ENCODE peak calls at places on chromosomes 4 and X, in four cellular contexts. X is breast epithelium, I is A549, N is stomach. Y is an unnamed sample.

GRCh38 chr4:9904976-9905587 is 116.2 kb downstream of the SLC2A9 start:
- DNase-seq in N (no peak), X (no peak), I (no peak), Y (peak; percentile 58)

GRCh38 chr4:71300964-71301363 is 37.9 kb upstream of the SLC4A4 start:
- DNase-seq in X (no peak), N (no peak), I (no peak), Y (peak; percentile 33)

GRCh38 chrX:56762707-56763555 is 33.9 kb downstream of the NBDY start:
- DNase-seq in I (no peak), N (no peak), X (no peak), Y (no peak)

GRCh38 chrX:96982159-96982558 is 98.5 kb downstream of the RPA4 start:
- DNase-seq in N (no peak), X (no peak), I (no peak), Y (no peak)

GRCh38 chrX:102599950-102600579 is 750 bp downstream of the ARMCX5 start:
- DNase-seq in X (no peak), N (no peak), I (peak; percentile 5), Y (no peak)

GRCh38 chr4:20251061-20251795 is 477 bp upstream of the SLIT2 start:
- DNase-seq in I (no peak), X (no peak), N (no peak), Y (no peak)

GRCh38 chr4:55545133-55545532 is 1.6 kb downstream of the CLOCK start:
- DNase-seq in X (no peak), I (no peak), N (no peak), Y (no peak)

GRCh38 chrX:97016106-97016505 is 132.4 kb downstream of the RPA4 start:
- DNase-seq in I (no peak), N (no peak), X (no peak), Y (no peak)

GRCh38 chrX:24846551-24847170 is 152.9 kb downstream of the POLA1 start:
- DNase-seq in X (no peak), N (no peak), I (no peak), Y (no peak)

GRCh38 chr4:113822555-113823290 is 61.2 kb upstream of the CAMK2D start:
- DNase-seq in I (no peak), N (no peak), X (no peak), Y (no peak)

GRCh38 chr4:87174672-87175071 is 45.7 kb downstream of the KLHL8 start:
- DNase-seq in N (no peak), X (no peak), I (no peak), Y (no peak)

GRCh38 chr4:22842360-22842759 is 149.6 kb downstream of the GBA3 start:
- DNase-seq in N (no peak), X (no peak), I (no peak), Y (no peak)

GRCh38 chr4:117773067-117773946 is 261.0 kb upstream of the NDST3 start:
- DNase-seq in N (peak; percentile 42), X (no peak), I (no peak), Y (no peak)

GRCh38 chrX:96621811-96622210 is 62.8 kb upstream of the DIAPH2 start:
- DNase-seq in X (no peak), I (no peak), N (no peak), Y (no peak)

GRCh38 chrX:16524327-16524726 is 125.6 kb upstream of the S100G start:
- DNase-seq in I (no peak), X (no peak), N (no peak), Y (no peak)

GRCh38 chr4:146329042-146329716 is 114.8 kb downstream of the REELD1 start:
- DNase-seq in N (no peak), X (no peak), I (peak; percentile 9), Y (no peak)

GRCh38 chrX:120625366-120625765 is 4.5 kb downstream of the C1GALT1C1 start:
- DNase-seq in I (no peak), X (no peak), N (no peak), Y (no peak)

GRCh38 chr4:92600638-92601037 is 296.9 kb downstream of the GRID2 start:
- DNase-seq in N (no peak), I (no peak), X (no peak), Y (no peak)

GRCh38 chr4:145189981-145190380 is 9.6 kb upstream of the OTUD4 start:
- DNase-seq in X (no peak), N (no peak), I (no peak), Y (no peak)

GRCh38 chrX:77442728-77443127 is 4.5 kb upstream of the FGF16 start:
- DNase-seq in I (peak; percentile 34), N (no peak), X (no peak), Y (no peak)

GRCh38 chrX:154096140-154097002 is 1.1 kb downstream of the MECP2 start:
- DNase-seq in N (no peak), X (no peak), I (peak; percentile 7), Y (peak; percentile 35)

GRCh38 chrX:85544609-85545008 is 165.1 kb upstream of the POF1B start:
- DNase-seq in I (no peak), X (no peak), N (no peak), Y (no peak)

GRCh38 chr4:105966046-105966445 is 70.8 kb downstream of the NPNT start:
- DNase-seq in X (no peak), N (no peak), I (no peak), Y (no peak)

GRCh38 chr4:115119804-115120352 is 6.5 kb upstream of the NDST4 start:
- DNase-seq in I (no peak), X (no peak), N (no peak), Y (no peak)

GRCh38 chr4:72505314-72505744 is 63.7 kb downstream of the ADAMTS3 start:
- DNase-seq in X (no peak), I (peak; percentile 23), N (no peak), Y (no peak)

GRCh38 chr4:153318696-153319320 is 25.7 kb upstream of the MND1 start:
- DNase-seq in X (no peak), N (peak; percentile 31), I (peak; percentile 30), Y (no peak)

GRCh38 chr4:173807347-173807746 is 277.3 kb upstream of the HAND2 start:
- DNase-seq in I (no peak), N (no peak), X (no peak), Y (no peak)

GRCh38 chr4:35520059-35520458 is 724.3 kb downstream of the ARAP2 start:
- DNase-seq in I (peak; percentile 2), N (peak; percentile 36), X (no peak), Y (no peak)

GRCh38 chr4:148243837-148244236 is 198.4 kb downstream of the NR3C2 start:
- DNase-seq in X (no peak), N (no peak), I (no peak), Y (no peak)

GRCh38 chrX:41273638-41274037 is 60.3 kb upstream of the DDX3X start:
- DNase-seq in X (no peak), I (peak; percentile 23), N (no peak), Y (no peak)

GRCh38 chrX:41275661-41276609 is 58.0 kb upstream of the DDX3X start:
- DNase-seq in X (peak; percentile 64), I (peak; percentile 81), N (peak; percentile 62), Y (peak; percentile 56)

DNA sequence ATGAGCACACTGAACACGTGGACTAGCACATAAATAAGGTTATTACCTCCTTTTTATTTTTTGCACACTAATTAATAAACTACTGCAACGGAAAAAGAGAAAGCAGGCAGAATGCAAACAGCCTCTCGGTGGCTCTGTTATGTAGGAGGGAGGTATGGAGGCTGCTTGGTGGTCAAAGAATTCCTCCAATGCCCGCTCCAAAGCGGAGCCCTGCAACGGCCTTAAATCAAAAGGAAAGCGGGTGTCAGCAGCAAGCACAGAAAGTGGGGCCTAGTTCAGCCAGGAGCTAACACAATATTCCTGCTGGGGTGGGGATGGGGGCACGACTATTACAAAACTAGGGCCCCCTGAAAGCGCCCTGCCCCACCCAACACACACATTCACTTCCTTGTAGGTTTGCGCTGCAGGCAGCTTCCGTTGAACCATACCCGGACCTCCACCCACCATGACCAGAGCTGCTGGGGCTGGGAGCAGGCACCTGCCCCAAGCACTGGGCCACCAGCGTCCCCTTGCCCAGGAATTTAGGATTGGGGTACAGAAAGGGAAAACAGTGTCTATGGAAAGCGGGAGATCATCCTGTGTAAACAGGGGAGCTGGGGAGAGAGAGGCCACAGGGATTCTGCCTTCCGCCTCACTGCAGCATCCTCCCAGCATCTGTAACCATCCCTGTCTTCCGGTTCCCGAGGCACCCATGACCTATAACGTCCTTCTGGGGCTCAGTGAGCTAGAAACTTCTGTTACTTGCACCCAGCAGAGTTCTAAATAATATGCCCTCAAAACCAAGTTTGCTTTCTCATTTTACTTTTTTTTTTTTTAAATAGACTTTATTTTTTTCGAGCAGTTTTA is 57.1 kb upstream of the DDX3X start:
- DNase-seq in X (no peak), N (no peak), I (no peak), Y (no peak)
- TF ChIP-seq POLR2A in X (no peak), N (no peak), I (no peak), Y (no peak)

DNA sequence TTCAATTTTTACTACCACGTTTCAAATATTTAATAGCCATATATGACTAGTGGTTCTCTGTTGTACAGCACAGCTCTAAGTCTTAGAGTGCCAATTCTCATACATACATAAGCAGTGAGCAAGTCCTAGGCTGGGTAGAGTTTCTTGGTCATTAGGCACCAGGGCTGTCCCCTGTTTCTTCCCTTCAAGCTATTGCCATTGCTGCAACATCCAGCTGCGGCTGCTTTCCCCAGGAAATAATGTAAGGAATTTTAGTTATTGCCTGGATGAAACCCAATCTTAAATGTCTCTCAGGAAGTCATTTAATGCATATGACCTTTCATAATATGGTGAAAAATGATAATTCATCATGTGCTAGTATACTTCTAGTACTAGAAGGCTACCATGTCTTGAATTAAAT is 74.1 kb upstream of the PPP3CA start:
- DNase-seq in N (no peak), X (no peak), I (no peak), Y (no peak)
- H3K4me1 ChIP-seq in N (peaks cover 10% of the 10 kb centered on the region), X (no peaks in the 10 kb centered on the region), I (no peaks in the 10 kb centered on the region), Y (peaks cover 7% of the 10 kb centered on the region)

GRCh38 chr4:7779194-7779768 is 160.4 kb downstream of the AFAP1 start:
- DNase-seq in X (peak; percentile 30), I (no peak), N (no peak), Y (no peak)
- TF ChIP-seq POLR2A in X (no peak), I (no peak), N (no peak), Y (no peak)

DNA sequence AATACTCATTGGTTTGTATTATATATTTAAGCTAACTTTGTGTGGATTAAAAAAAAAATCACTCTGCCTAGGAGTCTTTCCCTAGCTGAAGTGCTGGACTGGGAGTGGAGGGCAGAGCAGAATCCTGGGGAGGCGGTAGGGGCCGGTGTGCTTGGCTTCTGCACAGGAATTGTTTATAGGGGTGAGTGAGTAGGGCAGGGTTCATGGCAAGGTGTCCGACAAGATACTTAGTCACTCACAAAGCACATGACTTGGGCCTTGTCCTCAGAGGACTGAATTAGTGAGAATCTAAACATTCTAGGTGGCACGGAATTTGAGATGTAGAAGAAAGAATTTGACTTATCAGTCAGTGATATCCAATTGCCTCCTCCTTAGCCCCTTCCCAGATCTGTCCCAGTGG is 32.2 kb downstream of the FNIP2 start:
- DNase-seq in N (no peak), I (no peak), X (no peak), Y (peak; percentile 42)
- H3K4me1 ChIP-seq in N (peaks cover 67% of the 10 kb centered on the region), I (peaks cover 13% of the 10 kb centered on the region), X (no peaks in the 10 kb centered on the region), Y (peaks cover 51% of the 10 kb centered on the region)

GRCh38 chr4:169612869-169613859 is 781 bp upstream of the NEK1 start:
- DNase-seq in N (peak; percentile 71), X (peak; percentile 65), I (peak; percentile 77), Y (peak; percentile 74)

GRCh38 chr4:169617306-169617705 is 3.1 kb upstream of the CLCN3 start:
- DNase-seq in X (no peak), N (no peak), I (no peak), Y (no peak)

GRCh38 chr4:169615467-169616106 is 3.2 kb upstream of the NEK1 start:
- DNase-seq in I (no peak), X (no peak), N (no peak), Y (no peak)

GRCh38 chr4:169611157-169611556 is 1.2 kb downstream of the NEK1 start:
- DNase-seq in I (no peak), X (no peak), N (no peak), Y (no peak)

GRCh38 chr4:169611991-169612868 is at the start of gene NEK1:
- DNase-seq in I (peak; percentile 89), N (peak; percentile 87), X (peak; percentile 79), Y (peak; percentile 93)
- TF ChIP-seq POLR2A in I (peak; percentile 93), N (peak; percentile 75), X (peak; percentile 79), Y (peak; percentile 90)

Y was measured in heart left ventricle.